ENCODE peak calls at places on chromosomes 2 and 18, in seven cellular contexts. U is prostate gland, X is adrenal gland, M is body of pancreas, O is suprapubic skin, Q is spleen, F is esophagus squamous epithelium. K is an unnamed sample.

GRCh38 chr2:9556121-9556869 is 665 bp upstream of the ADAM17 start:
- DNase-seq in Q (no peak), O (no peak), F (no peak), X (no peak), U (peak; percentile 8), M (no peak), K (no peak)

GRCh38 chr2:20480913-20481312 is 34.0 kb downstream of the RHOB start:
- DNase-seq in F (no peak), Q (no peak), O (no peak), U (no peak), X (no peak), M (no peak), K (no peak)

GRCh38 chr2:144834954-144835633 is 315.2 kb upstream of the ZEB2 start:
- DNase-seq in M (peak; percentile 6), F (no peak), Q (no peak), O (no peak), U (peak; percentile 5), X (no peak), K (no peak)

GRCh38 chr2:239128706-239129105 is 272.1 kb downstream of the HDAC4 start:
- DNase-seq in O (no peak), U (no peak), F (no peak), M (no peak), X (no peak), Q (no peak), K (no peak)

GRCh38 chr2:159755788-159756187 is 42.2 kb downstream of the CD302 start:
- DNase-seq in U (no peak), M (no peak), Q (no peak), X (no peak), O (no peak), F (no peak), K (no peak)

GRCh38 chr2:216570357-216570756 is 62.9 kb upstream of the IGFBP2 start:
- DNase-seq in Q (no peak), M (no peak), U (no peak), F (no peak), O (no peak), X (no peak), K (no peak)

GRCh38 chr2:168997794-168998193 is 33.3 kb downstream of the ABCB11 start:
- DNase-seq in F (no peak), U (no peak), Q (no peak), O (no peak), X (no peak), M (no peak), K (no peak)

GRCh38 chr2:168529900-168530561 is 74.0 kb downstream of the CERS6 start:
- DNase-seq in U (no peak), O (no peak), X (no peak), M (no peak), Q (no peak), F (no peak), K (no peak)

GRCh38 chr2:177612651-177613050 is 220.1 kb downstream of the AGPS start:
- DNase-seq in U (no peak), F (no peak), O (no peak), M (no peak), Q (no peak), X (no peak), K (no peak)

GRCh38 chr18:43830905-43831304 is 553.6 kb upstream of the SYT4 start:
- DNase-seq in U (no peak), Q (no peak), F (no peak), M (no peak), O (no peak), X (no peak), K (no peak)

GRCh38 chr2:113962692-113963480 is 73.0 kb downstream of the ACTR3 start:
- DNase-seq in O (no peak), F (no peak), X (no peak), M (no peak), Q (no peak), U (no peak), K (no peak)

GRCh38 chr2:64627860-64628841 is 25.6 kb downstream of the SERTAD2 start:
- DNase-seq in M (no peak), U (no peak), F (no peak), Q (no peak), O (no peak), X (peak; percentile 29), K (no peak)

GRCh38 chr2:42197792-42198191 is 28.6 kb downstream of the EML4 start:
- DNase-seq in X (no peak), U (no peak), Q (no peak), F (no peak), M (no peak), O (no peak), K (no peak)

GRCh38 chr2:63555931-63556330 is 32.3 kb downstream of the WDPCP start:
- DNase-seq in U (no peak), X (no peak), Q (no peak), F (no peak), O (no peak), M (no peak), K (no peak)

GRCh38 chr2:69902213-69902922 is 8.6 kb downstream of the SNRNP27 start:
- DNase-seq in X (no peak), F (no peak), M (no peak), Q (peak; percentile 88), U (no peak), O (no peak), K (no peak)

GRCh38 chr2:109595644-109596043 is 18.1 kb downstream of the SEPTIN10 start:
- DNase-seq in F (no peak), U (no peak), M (no peak), Q (no peak), X (no peak), O (no peak), K (no peak)

GRCh38 chr18:76474824-76475223 is 20.2 kb downstream of the ZNF516 start:
- DNase-seq in O (no peak), F (no peak), M (no peak), Q (no peak), U (no peak), X (no peak), K (no peak)

GRCh38 chr18:76479351-76480238 is 15.4 kb downstream of the ZNF516 start:
- DNase-seq in Q (no peak), X (no peak), F (no peak), O (no peak), M (no peak), U (no peak), K (no peak)

GRCh38 chr18:76476665-76477561 is 18.1 kb downstream of the ZNF516 start:
- DNase-seq in X (no peak), F (no peak), M (no peak), Q (no peak), U (no peak), O (no peak), K (no peak)

GRCh38 chr18:76472811-76473210 is 22.2 kb downstream of the ZNF516 start:
- DNase-seq in M (no peak), Q (no peak), F (no peak), O (no peak), U (no peak), X (no peak), K (no peak)

DNA sequence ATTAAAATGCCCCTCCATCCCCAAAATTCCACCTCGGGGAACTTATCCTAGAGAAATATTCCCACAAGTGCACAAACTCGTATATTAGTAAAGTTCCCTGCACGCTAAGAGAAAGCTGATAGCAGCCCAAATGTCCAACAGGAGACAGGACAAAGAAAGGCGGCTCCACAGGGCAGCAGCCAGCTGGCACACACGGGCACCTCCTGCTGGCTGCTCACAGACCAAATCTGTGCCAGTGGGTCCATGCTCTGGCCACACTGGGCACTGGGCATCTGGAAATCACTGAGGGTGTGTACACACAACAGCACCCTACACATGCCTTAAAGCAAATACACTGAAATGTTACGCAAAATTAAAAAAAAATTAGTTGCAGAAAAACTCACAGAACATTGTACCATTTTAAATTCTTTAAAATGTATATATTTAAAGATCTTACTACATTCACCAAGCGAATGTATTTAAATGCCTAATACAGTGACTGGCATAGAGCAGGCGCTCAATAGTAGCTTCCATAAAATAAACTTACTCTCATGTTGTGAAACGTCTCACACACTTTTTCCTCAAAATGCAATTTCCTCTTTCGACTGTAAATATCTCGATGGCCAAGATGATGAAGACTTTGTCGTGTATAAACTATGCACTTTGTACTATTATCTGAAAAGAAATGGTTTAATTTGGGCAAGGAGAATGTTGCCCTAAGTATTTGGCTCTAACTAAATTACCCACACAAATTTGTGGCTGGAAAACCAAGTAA is 19.4 kb downstream of the ZNF516 start:
- DNase-seq in Q (no peak), M (no peak), X (no peak), U (no peak), O (no peak), F (no peak), K (no peak)
- TF ChIP-seq CTCF in Q (no peak), M (no peak), X (no peak), U (no peak), O (no peak), F (no peak), K (no peak)

GRCh38 chr18:63903981-63904570 is 3.7 kb upstream of the SERPINB10 start:
- DNase-seq in Q (no peak), U (no peak), F (no peak), M (no peak), O (no peak), X (no peak), K (no peak)
- TF ChIP-seq POLR2A in Q (no peak), U (no peak), F (no peak), M (no peak), O (no peak), X (no peak), K (no peak)

DNA sequence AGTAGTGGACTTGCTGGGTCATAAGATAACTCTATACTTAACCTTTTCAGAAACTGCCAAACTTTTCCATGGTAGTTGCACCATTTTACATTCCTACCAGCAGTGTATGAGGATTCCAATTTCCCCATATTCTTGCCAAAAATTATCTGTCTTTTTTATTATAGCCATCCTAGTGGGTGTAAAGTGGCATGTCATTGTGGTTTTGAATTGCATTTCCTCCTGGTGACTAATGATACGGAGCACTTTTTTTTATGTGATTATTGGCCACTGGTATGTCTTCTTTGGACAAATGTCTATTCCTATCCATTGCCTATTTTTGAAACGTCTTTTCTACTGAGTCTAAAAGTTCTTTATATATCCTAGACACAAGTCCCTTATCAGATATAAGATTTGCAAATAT is 44.3 kb downstream of the CACNB4 start:
- DNase-seq in O (no peak), M (no peak), U (no peak), Q (no peak), F (no peak), X (no peak), K (no peak)
- H3K4me1 ChIP-seq in O (no peaks in the 10 kb centered on the region), M (no peaks in the 10 kb centered on the region), U (no peaks in the 10 kb centered on the region), Q (no peaks in the 10 kb centered on the region), F (no peaks in the 10 kb centered on the region), X (no peaks in the 10 kb centered on the region), K (no peaks in the 10 kb centered on the region)

DNA sequence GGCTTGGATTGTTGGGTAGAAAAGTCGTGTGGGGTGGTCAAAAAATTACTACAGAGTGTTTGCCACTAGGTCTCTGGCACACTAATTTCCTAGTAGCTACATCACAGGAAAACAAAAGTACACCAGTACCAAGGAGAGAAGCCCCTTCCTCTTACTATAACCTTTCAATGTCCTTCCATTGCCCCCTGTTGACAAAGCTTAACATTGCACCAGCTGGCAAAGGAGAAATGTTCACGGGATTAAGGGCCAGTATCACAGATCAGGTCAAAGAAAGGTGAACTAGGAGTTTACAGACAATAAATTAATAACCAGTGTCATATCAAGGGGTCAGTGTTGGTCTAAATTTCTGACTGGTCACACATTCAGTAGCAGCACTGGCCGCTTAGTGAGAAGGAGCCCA is 1139.6 kb upstream of the FAM98A start:
- DNase-seq in F (no peak), X (no peak), U (no peak), O (no peak), Q (no peak), M (peak; percentile 19), K (no peak)
- TF ChIP-seq CTCF in F (no peak), X (no peak), U (no peak), O (no peak), Q (no peak), M (peak; percentile 37), K (no peak)

GRCh38 chr2:162297925-162298552 is 20.4 kb downstream of the IFIH1 start:
- DNase-seq in O (no peak), U (peak; percentile 76), X (peak; percentile 76), F (no peak), Q (no peak), M (peak; percentile 79), K (peak; percentile 77)
- TF ChIP-seq POLR2A in O (no peak), U (no peak), X (no peak), F (no peak), Q (no peak), M (no peak), K (no peak)